ENCODE peak calls at places on chromosomes 11 and 22, in nine cellular contexts. One of them, this sample, is unnamed.

GRCh38 chr11:22244986-22245592 is 52.2 kb downstream of the ANO5 start:
- DNase-seq in astrocyte of the cerebellum: peak; percentile 9
- DNase-seq in adrenal gland: peak; percentile 19
- DNase-seq in brain microvascular endothelial cell: peak; percentile 13
- DNase-seq in NB4: peak; percentile 44
- DNase-seq in RWPE1: peak; percentile 3
- DNase-seq in colonic mucosa: no peak
- DNase-seq in cardiac muscle cell: peak; percentile 66
- DNase-seq in GM06990: no peak
- DNase-seq in this sample: peak; percentile 5

GRCh38 chr11:70019576-70020011 is 58.5 kb upstream of the ANO1 start:
- DNase-seq in astrocyte of the cerebellum: no peak
- DNase-seq in adrenal gland: no peak
- DNase-seq in brain microvascular endothelial cell: no peak
- DNase-seq in NB4: no peak
- DNase-seq in RWPE1: no peak
- DNase-seq in colonic mucosa: no peak
- DNase-seq in cardiac muscle cell: no peak
- DNase-seq in GM06990: no peak
- DNase-seq in this sample: no peak

GRCh38 chr11:34519595-34520235 is 6.1 kb upstream of the ELF5 start:
- DNase-seq in astrocyte of the cerebellum: no peak
- DNase-seq in adrenal gland: no peak
- DNase-seq in brain microvascular endothelial cell: no peak
- DNase-seq in NB4: no peak
- DNase-seq in RWPE1: no peak
- DNase-seq in colonic mucosa: no peak
- DNase-seq in cardiac muscle cell: no peak
- DNase-seq in GM06990: no peak
- DNase-seq in this sample: no peak

GRCh38 chr22:42060489-42060888 is 10.1 kb downstream of the NAGA start:
- DNase-seq in astrocyte of the cerebellum: no peak
- DNase-seq in adrenal gland: no peak
- DNase-seq in brain microvascular endothelial cell: no peak
- DNase-seq in NB4: no peak
- DNase-seq in RWPE1: no peak
- DNase-seq in colonic mucosa: peak; percentile 12
- DNase-seq in cardiac muscle cell: no peak
- DNase-seq in GM06990: no peak
- DNase-seq in this sample: no peak

GRCh38 chr22:38481162-38481870 is 13.4 kb downstream of the KDELR3 start:
- DNase-seq in astrocyte of the cerebellum: no peak
- DNase-seq in adrenal gland: no peak
- DNase-seq in brain microvascular endothelial cell: no peak
- DNase-seq in NB4: no peak
- DNase-seq in RWPE1: no peak
- DNase-seq in colonic mucosa: no peak
- DNase-seq in cardiac muscle cell: no peak
- DNase-seq in GM06990: no peak
- DNase-seq in this sample: no peak

GRCh38 chr11:108002476-108002875 is 6.2 kb upstream of the CUL5 start:
- DNase-seq in astrocyte of the cerebellum: no peak
- DNase-seq in adrenal gland: no peak
- DNase-seq in brain microvascular endothelial cell: no peak
- DNase-seq in NB4: no peak
- DNase-seq in RWPE1: no peak
- DNase-seq in colonic mucosa: no peak
- DNase-seq in cardiac muscle cell: no peak
- DNase-seq in GM06990: no peak
- DNase-seq in this sample: no peak

GRCh38 chr22:22508274-22509176 is at the start of gene ZNF280B:
- DNase-seq in astrocyte of the cerebellum: peak; percentile 48
- DNase-seq in adrenal gland: peak; percentile 71
- DNase-seq in brain microvascular endothelial cell: peak; percentile 74
- DNase-seq in NB4: peak; percentile 88
- DNase-seq in RWPE1: peak; percentile 43
- DNase-seq in colonic mucosa: peak; percentile 79
- DNase-seq in cardiac muscle cell: peak; percentile 75
- DNase-seq in GM06990: peak; percentile 89
- DNase-seq in this sample: peak; percentile 84

GRCh38 chr11:17353228-17354021 is 1.8 kb downstream of the NCR3LG1 start:
- DNase-seq in astrocyte of the cerebellum: no peak
- DNase-seq in adrenal gland: peak; percentile 70
- DNase-seq in brain microvascular endothelial cell: peak; percentile 70
- DNase-seq in NB4: peak; percentile 88
- DNase-seq in RWPE1: peak; percentile 50
- DNase-seq in colonic mucosa: peak; percentile 87
- DNase-seq in cardiac muscle cell: peak; percentile 87
- DNase-seq in GM06990: peak; percentile 39
- DNase-seq in this sample: peak; percentile 75

GRCh38 chr22:28799834-28800307 is 498 bp downstream of the XBP1 start:
- DNase-seq in astrocyte of the cerebellum: peak; percentile 27
- DNase-seq in adrenal gland: peak; percentile 72
- DNase-seq in brain microvascular endothelial cell: peak; percentile 24
- DNase-seq in NB4: peak; percentile 52
- DNase-seq in RWPE1: peak; percentile 41
- DNase-seq in colonic mucosa: peak; percentile 70
- DNase-seq in cardiac muscle cell: peak; percentile 73
- DNase-seq in GM06990: peak; percentile 69
- DNase-seq in this sample: peak; percentile 72

GRCh38 chr11:70169632-70170031 is 33.5 kb upstream of the FADD start:
- DNase-seq in astrocyte of the cerebellum: no peak
- DNase-seq in adrenal gland: no peak
- DNase-seq in brain microvascular endothelial cell: no peak
- DNase-seq in NB4: no peak
- DNase-seq in RWPE1: no peak
- DNase-seq in colonic mucosa: no peak
- DNase-seq in cardiac muscle cell: no peak
- DNase-seq in GM06990: no peak
- DNase-seq in this sample: no peak

GRCh38 chr22:19143967-19144400 is 467 bp downstream of the ESS2 start:
- DNase-seq in astrocyte of the cerebellum: no peak
- DNase-seq in adrenal gland: no peak
- DNase-seq in brain microvascular endothelial cell: no peak
- DNase-seq in NB4: no peak
- DNase-seq in RWPE1: no peak
- DNase-seq in colonic mucosa: no peak
- DNase-seq in cardiac muscle cell: no peak
- DNase-seq in GM06990: no peak
- DNase-seq in this sample: peak; percentile 14

GRCh38 chr11:61854206-61854875 is 26.2 kb downstream of the FADS2 start:
- DNase-seq in astrocyte of the cerebellum: no peak
- DNase-seq in adrenal gland: no peak
- DNase-seq in brain microvascular endothelial cell: no peak
- DNase-seq in NB4: no peak
- DNase-seq in RWPE1: no peak
- DNase-seq in colonic mucosa: no peak
- DNase-seq in cardiac muscle cell: no peak
- DNase-seq in GM06990: no peak
- DNase-seq in this sample: no peak

GRCh38 chr22:45905924-45906865 is 70.8 kb downstream of the WNT7B start:
- DNase-seq in astrocyte of the cerebellum: no peak
- DNase-seq in adrenal gland: no peak
- DNase-seq in brain microvascular endothelial cell: peak; percentile 49
- DNase-seq in NB4: peak; percentile 85
- DNase-seq in RWPE1: no peak
- DNase-seq in colonic mucosa: no peak
- DNase-seq in cardiac muscle cell: peak; percentile 21
- DNase-seq in GM06990: no peak
- DNase-seq in this sample: no peak

GRCh38 chr22:46149998-46150549 is at the start of gene PPARA:
- DNase-seq in astrocyte of the cerebellum: no peak
- DNase-seq in adrenal gland: peak; percentile 94
- DNase-seq in brain microvascular endothelial cell: no peak
- DNase-seq in NB4: peak; percentile 75
- DNase-seq in RWPE1: peak; percentile 85
- DNase-seq in colonic mucosa: peak; percentile 94
- DNase-seq in cardiac muscle cell: peak; percentile 93
- DNase-seq in GM06990: peak; percentile 85
- DNase-seq in this sample: peak; percentile 93

GRCh38 chr22:35915477-35916013 is 113.1 kb downstream of the RBFOX2 start:
- DNase-seq in astrocyte of the cerebellum: no peak
- DNase-seq in adrenal gland: no peak
- DNase-seq in brain microvascular endothelial cell: no peak
- DNase-seq in NB4: peak; percentile 17
- DNase-seq in RWPE1: peak; percentile 12
- DNase-seq in colonic mucosa: no peak
- DNase-seq in cardiac muscle cell: no peak
- DNase-seq in GM06990: no peak
- DNase-seq in this sample: no peak

GRCh38 chr22:35560824-35561223 is 20.2 kb downstream of the RASD2 start:
- DNase-seq in astrocyte of the cerebellum: no peak
- DNase-seq in adrenal gland: no peak
- DNase-seq in brain microvascular endothelial cell: no peak
- DNase-seq in NB4: no peak
- DNase-seq in RWPE1: no peak
- DNase-seq in colonic mucosa: no peak
- DNase-seq in cardiac muscle cell: no peak
- DNase-seq in GM06990: no peak
- DNase-seq in this sample: no peak

GRCh38 chr11:57249384-57250319 is 12.6 kb upstream of the APLNR start:
- DNase-seq in astrocyte of the cerebellum: peak; percentile 29
- DNase-seq in adrenal gland: peak; percentile 67
- DNase-seq in brain microvascular endothelial cell: peak; percentile 71
- DNase-seq in NB4: peak; percentile 63
- DNase-seq in RWPE1: peak; percentile 48
- DNase-seq in colonic mucosa: peak; percentile 78
- DNase-seq in cardiac muscle cell: peak; percentile 79
- DNase-seq in GM06990: no peak
- DNase-seq in this sample: peak; percentile 77

GRCh38 chr22:41857160-41857859 is 24.4 kb downstream of the SREBF2 start:
- DNase-seq in astrocyte of the cerebellum: peak; percentile 11
- DNase-seq in adrenal gland: no peak
- DNase-seq in brain microvascular endothelial cell: peak; percentile 41
- DNase-seq in NB4: peak; percentile 95
- DNase-seq in RWPE1: peak; percentile 66
- DNase-seq in colonic mucosa: peak; percentile 65
- DNase-seq in cardiac muscle cell: peak; percentile 76
- DNase-seq in GM06990: peak; percentile 78
- DNase-seq in this sample: peak; percentile 72

GRCh38 chr11:69915501-69916250 is 96.5 kb upstream of the FGF3 start:
- DNase-seq in astrocyte of the cerebellum: peak; percentile 26
- DNase-seq in adrenal gland: peak; percentile 80
- DNase-seq in brain microvascular endothelial cell: peak; percentile 72
- DNase-seq in NB4: peak; percentile 68
- DNase-seq in RWPE1: peak; percentile 31
- DNase-seq in colonic mucosa: peak; percentile 87
- DNase-seq in cardiac muscle cell: peak; percentile 89
- DNase-seq in GM06990: no peak
- DNase-seq in this sample: peak; percentile 92

DNA sequence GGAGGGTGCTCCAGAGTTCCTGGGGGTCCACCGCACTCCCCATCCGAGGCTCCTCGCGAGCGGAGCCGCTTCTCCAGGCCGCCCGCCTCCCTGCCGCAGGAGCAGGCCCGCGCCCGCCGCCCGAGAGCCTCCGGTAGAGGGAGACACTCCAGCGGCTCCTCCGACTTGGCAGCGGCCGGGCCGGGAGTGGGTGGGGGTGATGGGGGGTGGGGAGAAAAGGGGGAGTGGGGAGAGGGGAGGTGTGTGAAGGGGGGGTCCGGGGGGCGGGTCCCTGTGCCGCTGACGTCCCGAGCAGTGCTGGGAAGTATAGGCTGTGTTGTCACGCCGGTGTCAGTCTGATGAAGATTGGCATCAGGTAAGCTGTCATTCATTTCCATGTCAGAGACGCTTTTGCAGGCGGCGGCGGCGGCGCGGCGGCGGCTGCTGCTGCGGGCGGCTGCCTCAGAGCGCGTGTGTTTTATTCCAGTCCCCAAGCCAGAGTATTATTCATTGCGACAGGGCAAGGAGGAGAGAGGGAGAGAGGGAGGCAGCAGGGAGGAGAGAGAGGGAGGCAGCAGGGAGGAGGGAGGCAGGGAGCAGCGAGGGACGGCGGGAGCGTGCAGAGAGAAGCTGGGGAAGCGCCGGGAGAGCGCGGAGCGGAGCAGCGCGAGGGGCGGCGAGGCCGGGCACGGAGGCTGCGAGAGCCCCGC is at the start of gene PKNOX2:
- DNase-seq in astrocyte of the cerebellum: peak; percentile 52
- DNase-seq in adrenal gland: peak; percentile 73
- DNase-seq in brain microvascular endothelial cell: peak; percentile 58
- DNase-seq in NB4: peak; percentile 60
- DNase-seq in RWPE1: peak; percentile 73
- DNase-seq in colonic mucosa: peak; percentile 65
- DNase-seq in cardiac muscle cell: peak; percentile 90
- DNase-seq in GM06990: no peak
- DNase-seq in this sample: peak; percentile 71
- TF ChIP-seq CTCF in astrocyte of the cerebellum: peak; percentile 55
- TF ChIP-seq CTCF in adrenal gland: peak; percentile 45
- TF ChIP-seq CTCF in brain microvascular endothelial cell: peak; percentile 68
- TF ChIP-seq CTCF in NB4: peak; percentile 28
- TF ChIP-seq CTCF in RWPE1: peak; percentile 83
- TF ChIP-seq CTCF in colonic mucosa: peak; percentile 35
- TF ChIP-seq CTCF in cardiac muscle cell: peak; percentile 57
- TF ChIP-seq CTCF in GM06990: peak; percentile 56
- TF ChIP-seq CTCF in this sample: no peak

GRCh38 chr11:7690648-7691047 is 15.6 kb downstream of the OVCH2 start:
- DNase-seq in astrocyte of the cerebellum: no peak
- DNase-seq in adrenal gland: no peak
- DNase-seq in brain microvascular endothelial cell: no peak
- DNase-seq in NB4: no peak
- DNase-seq in RWPE1: no peak
- DNase-seq in colonic mucosa: no peak
- DNase-seq in cardiac muscle cell: no peak
- DNase-seq in GM06990: no peak
- DNase-seq in this sample: no peak
- TF ChIP-seq CTCF in astrocyte of the cerebellum: no peak
- TF ChIP-seq CTCF in adrenal gland: no peak
- TF ChIP-seq CTCF in brain microvascular endothelial cell: no peak
- TF ChIP-seq CTCF in NB4: no peak
- TF ChIP-seq CTCF in RWPE1: no peak
- TF ChIP-seq CTCF in colonic mucosa: no peak
- TF ChIP-seq CTCF in cardiac muscle cell: no peak
- TF ChIP-seq CTCF in GM06990: peak; percentile 31
- TF ChIP-seq CTCF in this sample: no peak

GRCh38 chr22:37186228-37186996 is 1.6 kb downstream of the C1QTNF6 start:
- DNase-seq in astrocyte of the cerebellum: peak; percentile 63
- DNase-seq in adrenal gland: no peak
- DNase-seq in brain microvascular endothelial cell: peak; percentile 75
- DNase-seq in NB4: peak; percentile 81
- DNase-seq in RWPE1: peak; percentile 92
- DNase-seq in colonic mucosa: no peak
- DNase-seq in cardiac muscle cell: peak; percentile 69
- DNase-seq in GM06990: peak; percentile 56
- DNase-seq in this sample: peak; percentile 51
- TF ChIP-seq CTCF in astrocyte of the cerebellum: no peak
- TF ChIP-seq CTCF in adrenal gland: no peak
- TF ChIP-seq CTCF in brain microvascular endothelial cell: no peak
- TF ChIP-seq CTCF in NB4: no peak
- TF ChIP-seq CTCF in RWPE1: no peak
- TF ChIP-seq CTCF in colonic mucosa: no peak
- TF ChIP-seq CTCF in cardiac muscle cell: no peak
- TF ChIP-seq CTCF in GM06990: no peak
- TF ChIP-seq CTCF in this sample: no peak

DNA sequence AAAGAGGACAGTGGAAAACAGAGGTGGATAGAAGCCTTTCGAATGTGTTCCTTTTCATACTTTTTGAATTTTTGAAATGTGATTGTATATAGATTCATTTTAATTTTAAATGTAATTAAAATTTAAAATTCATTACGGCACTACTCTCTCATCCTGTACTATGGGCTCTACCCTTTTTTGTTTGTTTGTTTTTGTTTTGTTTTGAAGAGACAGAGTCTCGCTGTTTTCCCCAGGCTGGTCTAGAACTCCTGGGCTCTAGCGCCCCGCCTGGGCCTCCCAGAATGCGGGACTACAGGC is 11.9 kb upstream of the HDHD5 start:
- DNase-seq in astrocyte of the cerebellum: no peak
- DNase-seq in adrenal gland: no peak
- DNase-seq in brain microvascular endothelial cell: no peak
- DNase-seq in NB4: no peak
- DNase-seq in RWPE1: no peak
- DNase-seq in colonic mucosa: no peak
- DNase-seq in cardiac muscle cell: no peak
- DNase-seq in GM06990: no peak
- DNase-seq in this sample: no peak
- TF ChIP-seq CTCF in astrocyte of the cerebellum: no peak
- TF ChIP-seq CTCF in adrenal gland: peak; percentile 16
- TF ChIP-seq CTCF in brain microvascular endothelial cell: peak; percentile 41
- TF ChIP-seq CTCF in NB4: peak; percentile 28
- TF ChIP-seq CTCF in RWPE1: no peak
- TF ChIP-seq CTCF in colonic mucosa: no peak
- TF ChIP-seq CTCF in cardiac muscle cell: no peak
- TF ChIP-seq CTCF in GM06990: no peak
- TF ChIP-seq CTCF in this sample: no peak